ENCODE peak calls at places on chromosomes 13 and 19, in nine cellular contexts. One of them, this sample, is unnamed.

GRCh38 chr13:113528798-113529180 is 38.3 kb upstream of the DCUN1D2 start:
- DNase-seq in effector CD4-positive, alpha-beta T cell: no peak
- DNase-seq in neuronal stem cell: no peak
- DNase-seq in mesenteric fat pad: peak; percentile 14
- DNase-seq in CD4-positive, CD25-positive, alpha-beta regulatory T cell: no peak
- DNase-seq in central memory CD8-positive, alpha-beta T cell: no peak
- DNase-seq in glutamatergic neuron: no peak
- DNase-seq in effector memory CD8-positive, alpha-beta T cell: no peak
- DNase-seq in amniotic epithelial cell: no peak
- DNase-seq in this sample: no peak

GRCh38 chr13:40238761-40239160 is 427.7 kb downstream of the FOXO1 start:
- DNase-seq in effector CD4-positive, alpha-beta T cell: no peak
- DNase-seq in neuronal stem cell: no peak
- DNase-seq in mesenteric fat pad: no peak
- DNase-seq in CD4-positive, CD25-positive, alpha-beta regulatory T cell: no peak
- DNase-seq in central memory CD8-positive, alpha-beta T cell: no peak
- DNase-seq in glutamatergic neuron: no peak
- DNase-seq in effector memory CD8-positive, alpha-beta T cell: no peak
- DNase-seq in amniotic epithelial cell: no peak
- DNase-seq in this sample: no peak

GRCh38 chr13:93535256-93535655 is 308.6 kb downstream of the GPC6 start:
- DNase-seq in effector CD4-positive, alpha-beta T cell: no peak
- DNase-seq in neuronal stem cell: no peak
- DNase-seq in mesenteric fat pad: no peak
- DNase-seq in CD4-positive, CD25-positive, alpha-beta regulatory T cell: no peak
- DNase-seq in central memory CD8-positive, alpha-beta T cell: no peak
- DNase-seq in glutamatergic neuron: no peak
- DNase-seq in effector memory CD8-positive, alpha-beta T cell: no peak
- DNase-seq in amniotic epithelial cell: peak; percentile 71
- DNase-seq in this sample: no peak

GRCh38 chr13:57634829-57635165 is 3.3 kb downstream of the PCDH17 start:
- DNase-seq in effector CD4-positive, alpha-beta T cell: no peak
- DNase-seq in neuronal stem cell: no peak
- DNase-seq in mesenteric fat pad: no peak
- DNase-seq in CD4-positive, CD25-positive, alpha-beta regulatory T cell: no peak
- DNase-seq in central memory CD8-positive, alpha-beta T cell: no peak
- DNase-seq in glutamatergic neuron: peak; percentile 52
- DNase-seq in effector memory CD8-positive, alpha-beta T cell: no peak
- DNase-seq in amniotic epithelial cell: no peak
- DNase-seq in this sample: no peak

GRCh38 chr19:38831142-38831605 is 420 bp downstream of the ECH1 start:
- DNase-seq in effector CD4-positive, alpha-beta T cell: no peak
- DNase-seq in neuronal stem cell: no peak
- DNase-seq in mesenteric fat pad: no peak
- DNase-seq in CD4-positive, CD25-positive, alpha-beta regulatory T cell: no peak
- DNase-seq in central memory CD8-positive, alpha-beta T cell: no peak
- DNase-seq in glutamatergic neuron: peak; percentile 51
- DNase-seq in effector memory CD8-positive, alpha-beta T cell: no peak
- DNase-seq in amniotic epithelial cell: peak; percentile 99
- DNase-seq in this sample: no peak

GRCh38 chr13:38046049-38046376 is 176.4 kb upstream of the TRPC4 start:
- DNase-seq in effector CD4-positive, alpha-beta T cell: no peak
- DNase-seq in neuronal stem cell: no peak
- DNase-seq in mesenteric fat pad: no peak
- DNase-seq in CD4-positive, CD25-positive, alpha-beta regulatory T cell: no peak
- DNase-seq in central memory CD8-positive, alpha-beta T cell: no peak
- DNase-seq in glutamatergic neuron: no peak
- DNase-seq in effector memory CD8-positive, alpha-beta T cell: no peak
- DNase-seq in amniotic epithelial cell: no peak
- DNase-seq in this sample: no peak

GRCh38 chr19:1282588-1283206 is 3.0 kb upstream of the EFNA2 start:
- DNase-seq in effector CD4-positive, alpha-beta T cell: no peak
- DNase-seq in neuronal stem cell: no peak
- DNase-seq in mesenteric fat pad: no peak
- DNase-seq in CD4-positive, CD25-positive, alpha-beta regulatory T cell: no peak
- DNase-seq in central memory CD8-positive, alpha-beta T cell: no peak
- DNase-seq in glutamatergic neuron: no peak
- DNase-seq in effector memory CD8-positive, alpha-beta T cell: no peak
- DNase-seq in amniotic epithelial cell: no peak
- DNase-seq in this sample: no peak

GRCh38 chr19:42048992-42049391 is 21.0 kb downstream of the GRIK5 start:
- DNase-seq in effector CD4-positive, alpha-beta T cell: no peak
- DNase-seq in neuronal stem cell: no peak
- DNase-seq in mesenteric fat pad: no peak
- DNase-seq in CD4-positive, CD25-positive, alpha-beta regulatory T cell: peak; percentile 48
- DNase-seq in central memory CD8-positive, alpha-beta T cell: no peak
- DNase-seq in glutamatergic neuron: no peak
- DNase-seq in effector memory CD8-positive, alpha-beta T cell: no peak
- DNase-seq in amniotic epithelial cell: no peak
- DNase-seq in this sample: no peak

GRCh38 chr13:97241761-97242160 is 19.6 kb downstream of the MBNL2 start:
- DNase-seq in effector CD4-positive, alpha-beta T cell: no peak
- DNase-seq in neuronal stem cell: no peak
- DNase-seq in mesenteric fat pad: no peak
- DNase-seq in CD4-positive, CD25-positive, alpha-beta regulatory T cell: no peak
- DNase-seq in central memory CD8-positive, alpha-beta T cell: no peak
- DNase-seq in glutamatergic neuron: no peak
- DNase-seq in effector memory CD8-positive, alpha-beta T cell: no peak
- DNase-seq in amniotic epithelial cell: no peak
- DNase-seq in this sample: no peak

GRCh38 chr13:103222683-103223082 is 156.5 kb upstream of the SLC10A2 start:
- DNase-seq in effector CD4-positive, alpha-beta T cell: no peak
- DNase-seq in neuronal stem cell: no peak
- DNase-seq in mesenteric fat pad: no peak
- DNase-seq in CD4-positive, CD25-positive, alpha-beta regulatory T cell: no peak
- DNase-seq in central memory CD8-positive, alpha-beta T cell: no peak
- DNase-seq in glutamatergic neuron: no peak
- DNase-seq in effector memory CD8-positive, alpha-beta T cell: no peak
- DNase-seq in amniotic epithelial cell: no peak
- DNase-seq in this sample: peak; percentile 92

GRCh38 chr13:77918391-77919261 is at the start of gene EDNRB:
- DNase-seq in effector CD4-positive, alpha-beta T cell: no peak
- DNase-seq in neuronal stem cell: peak; percentile 26
- DNase-seq in mesenteric fat pad: no peak
- DNase-seq in CD4-positive, CD25-positive, alpha-beta regulatory T cell: no peak
- DNase-seq in central memory CD8-positive, alpha-beta T cell: no peak
- DNase-seq in glutamatergic neuron: peak; percentile 43
- DNase-seq in effector memory CD8-positive, alpha-beta T cell: no peak
- DNase-seq in amniotic epithelial cell: peak; percentile 6
- DNase-seq in this sample: no peak

GRCh38 chr13:89082623-89083022 is 1411.5 kb downstream of the SLITRK5 start:
- DNase-seq in effector CD4-positive, alpha-beta T cell: no peak
- DNase-seq in neuronal stem cell: no peak
- DNase-seq in mesenteric fat pad: no peak
- DNase-seq in CD4-positive, CD25-positive, alpha-beta regulatory T cell: no peak
- DNase-seq in central memory CD8-positive, alpha-beta T cell: no peak
- DNase-seq in glutamatergic neuron: no peak
- DNase-seq in effector memory CD8-positive, alpha-beta T cell: no peak
- DNase-seq in amniotic epithelial cell: peak; percentile 25
- DNase-seq in this sample: no peak

GRCh38 chr19:45816236-45817009 is 1.3 kb upstream of the RSPH6A start:
- DNase-seq in effector CD4-positive, alpha-beta T cell: no peak
- DNase-seq in neuronal stem cell: no peak
- DNase-seq in mesenteric fat pad: no peak
- DNase-seq in CD4-positive, CD25-positive, alpha-beta regulatory T cell: no peak
- DNase-seq in central memory CD8-positive, alpha-beta T cell: no peak
- DNase-seq in glutamatergic neuron: peak; percentile 59
- DNase-seq in effector memory CD8-positive, alpha-beta T cell: no peak
- DNase-seq in amniotic epithelial cell: no peak
- DNase-seq in this sample: no peak

GRCh38 chr13:50334092-50334778 is 319.0 kb downstream of the KCNRG start:
- DNase-seq in effector CD4-positive, alpha-beta T cell: no peak
- DNase-seq in neuronal stem cell: no peak
- DNase-seq in mesenteric fat pad: no peak
- DNase-seq in CD4-positive, CD25-positive, alpha-beta regulatory T cell: no peak
- DNase-seq in central memory CD8-positive, alpha-beta T cell: no peak
- DNase-seq in glutamatergic neuron: no peak
- DNase-seq in effector memory CD8-positive, alpha-beta T cell: no peak
- DNase-seq in amniotic epithelial cell: peak; percentile 26
- DNase-seq in this sample: no peak

GRCh38 chr13:75279834-75280369 is 202.1 kb downstream of the TBC1D4 start:
- DNase-seq in effector CD4-positive, alpha-beta T cell: no peak
- DNase-seq in neuronal stem cell: no peak
- DNase-seq in mesenteric fat pad: no peak
- DNase-seq in CD4-positive, CD25-positive, alpha-beta regulatory T cell: no peak
- DNase-seq in central memory CD8-positive, alpha-beta T cell: no peak
- DNase-seq in glutamatergic neuron: no peak
- DNase-seq in effector memory CD8-positive, alpha-beta T cell: no peak
- DNase-seq in amniotic epithelial cell: peak; percentile 14
- DNase-seq in this sample: no peak

GRCh38 chr19:32223595-32224370 is 121.6 kb upstream of the ZNF507 start:
- DNase-seq in effector CD4-positive, alpha-beta T cell: no peak
- DNase-seq in neuronal stem cell: no peak
- DNase-seq in mesenteric fat pad: peak; percentile 64
- DNase-seq in CD4-positive, CD25-positive, alpha-beta regulatory T cell: peak; percentile 7
- DNase-seq in central memory CD8-positive, alpha-beta T cell: no peak
- DNase-seq in glutamatergic neuron: no peak
- DNase-seq in effector memory CD8-positive, alpha-beta T cell: no peak
- DNase-seq in amniotic epithelial cell: no peak
- DNase-seq in this sample: no peak

GRCh38 chr19:737591-738093 is 13.3 kb upstream of the MISP start:
- DNase-seq in effector CD4-positive, alpha-beta T cell: peak; percentile 39
- DNase-seq in neuronal stem cell: no peak
- DNase-seq in mesenteric fat pad: no peak
- DNase-seq in CD4-positive, CD25-positive, alpha-beta regulatory T cell: peak; percentile 24
- DNase-seq in central memory CD8-positive, alpha-beta T cell: peak; percentile 35
- DNase-seq in glutamatergic neuron: peak; percentile 76
- DNase-seq in effector memory CD8-positive, alpha-beta T cell: peak; percentile 55
- DNase-seq in amniotic epithelial cell: no peak
- DNase-seq in this sample: no peak

GRCh38 chr19:42505066-42505465 is 23.2 kb downstream of the CEACAM1 start:
- DNase-seq in effector CD4-positive, alpha-beta T cell: no peak
- DNase-seq in neuronal stem cell: no peak
- DNase-seq in mesenteric fat pad: no peak
- DNase-seq in CD4-positive, CD25-positive, alpha-beta regulatory T cell: peak; percentile 65
- DNase-seq in central memory CD8-positive, alpha-beta T cell: no peak
- DNase-seq in glutamatergic neuron: no peak
- DNase-seq in effector memory CD8-positive, alpha-beta T cell: no peak
- DNase-seq in amniotic epithelial cell: no peak
- DNase-seq in this sample: no peak

GRCh38 chr13:106688940-106689339 is 121.0 kb upstream of the ARGLU1 start:
- DNase-seq in effector CD4-positive, alpha-beta T cell: no peak
- DNase-seq in neuronal stem cell: no peak
- DNase-seq in mesenteric fat pad: no peak
- DNase-seq in CD4-positive, CD25-positive, alpha-beta regulatory T cell: no peak
- DNase-seq in central memory CD8-positive, alpha-beta T cell: no peak
- DNase-seq in glutamatergic neuron: no peak
- DNase-seq in effector memory CD8-positive, alpha-beta T cell: no peak
- DNase-seq in amniotic epithelial cell: no peak
- DNase-seq in this sample: no peak

GRCh38 chr19:17766543-17767131 is 15.4 kb downstream of the FCHO1 start:
- DNase-seq in effector CD4-positive, alpha-beta T cell: no peak
- DNase-seq in neuronal stem cell: peak; percentile 70
- DNase-seq in mesenteric fat pad: peak; percentile 94
- DNase-seq in CD4-positive, CD25-positive, alpha-beta regulatory T cell: no peak
- DNase-seq in central memory CD8-positive, alpha-beta T cell: no peak
- DNase-seq in glutamatergic neuron: peak; percentile 91
- DNase-seq in effector memory CD8-positive, alpha-beta T cell: no peak
- DNase-seq in amniotic epithelial cell: peak; percentile 85
- DNase-seq in this sample: no peak